ENCODE peak calls at places on chromosomes 4 and X, in eight cellular contexts. H is mammary epithelial cell, K is GM23248, D is heart right ventricle, Y is psoas muscle, Z is ovary, C is MM.1S, J is heart left ventricle. X is an unnamed sample. For H3K4me1, the result is how much of the 10 kb centered on the place peaks cover.

GRCh38 chr4:88985088-88985779 is 71.8 kb downstream of the FAM13A start:
- DNase-seq in Z (no peak), Y (no peak), K (peak), H (peak), J (no peak), C (no peak), D (no peak), X (peak)

GRCh38 chr4:41268721-41269517 is 12.2 kb downstream of the UCHL1 start:
- DNase-seq in H (no peak), J (no peak), K (no peak), Z (no peak), C (no peak), D (no peak), Y (no peak), X (no peak)

GRCh38 chr4:168304744-168305459 is 13.7 kb downstream of the DDX60 start:
- DNase-seq in C (no peak), Y (no peak), J (no peak), K (peak), Z (no peak), H (peak), D (no peak), X (no peak)

GRCh38 chrX:140190441-140191108 is 225.3 kb upstream of the CXorf66 start:
- DNase-seq in H (no peak), D (no peak), J (no peak), K (no peak), Z (no peak), C (no peak), Y (no peak), X (no peak)

GRCh38 chr4:127685292-127685691 is 44.9 kb upstream of the SLC25A31 start:
- DNase-seq in C (no peak), Z (no peak), D (no peak), K (peak), Y (no peak), J (no peak), H (peak), X (no peak)

GRCh38 chr4:156677136-156677535 is 294.5 kb downstream of the PDGFC start:
- DNase-seq in K (peak), H (no peak), D (no peak), C (peak), Y (no peak), Z (no peak), J (no peak), X (no peak)

GRCh38 chr4:44965446-44966095 is 239.2 kb upstream of the GNPDA2 start:
- DNase-seq in Z (no peak), C (no peak), H (peak), K (no peak), J (no peak), D (no peak), Y (no peak), X (no peak)

GRCh38 chrX:17613979-17614572 is 123.2 kb upstream of the SCML1 start:
- DNase-seq in Y (no peak), C (peak), H (peak), D (no peak), K (no peak), J (no peak), Z (no peak), X (no peak)

GRCh38 chr4:15037923-15038541 is 35.8 kb downstream of the CPEB2 start:
- DNase-seq in Z (no peak), Y (no peak), D (no peak), H (no peak), C (no peak), J (no peak), K (peak), X (no peak)

GRCh38 chrX:40360557-40360956 is 220.2 kb upstream of the ATP6AP2 start:
- DNase-seq in J (no peak), Y (no peak), H (no peak), Z (no peak), D (no peak), K (no peak), C (no peak), X (no peak)

GRCh38 chr4:79886557-79886956 is 186.5 kb downstream of the ANTXR2 start:
- DNase-seq in C (no peak), H (no peak), Y (no peak), Z (no peak), K (no peak), J (no peak), D (no peak), X (no peak)

GRCh38 chr4:120232050-120232449 is 165.4 kb upstream of the MAD2L1 start:
- DNase-seq in C (no peak), Y (no peak), H (no peak), K (no peak), Z (no peak), J (no peak), D (no peak), X (no peak)

GRCh38 chrX:145826466-145826865 is 8.8 kb downstream of the SLITRK2 start:
- DNase-seq in Z (no peak), K (no peak), Y (no peak), J (no peak), D (no peak), C (no peak), H (no peak), X (no peak)

GRCh38 chr4:142091691-142092182 is 455.4 kb downstream of the IL15 start:
- DNase-seq in H (peak), C (no peak), K (peak), Z (no peak), D (peak), Y (no peak), J (peak), X (peak)

GRCh38 chr4:38179690-38180299 is 219.6 kb downstream of the PTTG2 start:
- DNase-seq in C (peak), D (peak), H (peak), J (peak), K (peak), Y (peak), Z (peak), X (peak)

GRCh38 chrX:78514852-78515251 is 144.3 kb downstream of the RTL3 start:
- DNase-seq in J (no peak), Y (no peak), D (no peak), Z (no peak), K (no peak), C (peak), H (peak), X (no peak)

GRCh38 chrX:63855896-63856295 is 70.9 kb upstream of the ARHGEF9 start:
- DNase-seq in D (no peak), C (no peak), Y (no peak), H (peak), Z (no peak), J (no peak), K (peak), X (no peak)

GRCh38 chr4:7803371-7803770 is 136.3 kb downstream of the AFAP1 start:
- DNase-seq in H (no peak), K (no peak), D (no peak), Y (no peak), Z (no peak), C (no peak), J (no peak), X (no peak)

GRCh38 chr4:168784786-168785461 is 225.1 kb downstream of the CBR4 start:
- DNase-seq in Y (no peak), J (no peak), K (no peak), H (peak), C (no peak), D (no peak), Z (no peak), X (no peak)

GRCh38 chr4:112633477-112634235 is 3.1 kb downstream of the ZGRF1 start:
- DNase-seq in J (no peak), Y (no peak), C (peak), Z (no peak), D (no peak), K (peak), H (peak), X (no peak)

GRCh38 chrX:108610141-108610540 is 126.2 kb downstream of the IRS4 start:
- DNase-seq in J (no peak), D (no peak), C (no peak), Y (no peak), Z (no peak), H (no peak), K (no peak), X (no peak)

GRCh38 chr4:119131160-119131559 is 4.5 kb upstream of the MYOZ2 start:
- DNase-seq in D (no peak), H (no peak), C (no peak), K (no peak), J (no peak), Z (no peak), Y (no peak), X (no peak)

GRCh38 chrX:13937370-13938052 is 92.2 kb downstream of the GEMIN8 start:
- DNase-seq in D (peak), C (no peak), H (no peak), J (no peak), K (peak), Z (no peak), Y (no peak), X (no peak)

GRCh38 chr4:175536852-175537453 is 275.1 kb downstream of the GPM6A start:
- DNase-seq in D (no peak), Y (no peak), H (peak), C (peak), J (no peak), K (peak), Z (no peak), X (no peak)

GRCh38 chrX:102784550-102784949 is 64.0 kb downstream of the GPRASP3 start:
- DNase-seq in Z (no peak), C (no peak), J (no peak), Y (no peak), H (no peak), D (no peak), K (no peak), X (no peak)

GRCh38 chr4:148779771-148780170 is 337.6 kb upstream of the NR3C2 start:
- DNase-seq in C (no peak), D (no peak), Y (no peak), Z (no peak), J (no peak), H (no peak), K (no peak), X (no peak)

GRCh38 chr4:38688676-38689355 is 24.8 kb downstream of the KLF3 start:
- DNase-seq in Y (peak), D (no peak), K (no peak), Z (no peak), C (no peak), H (no peak), J (no peak), X (no peak)

GRCh38 chr4:145034727-145035211 is 63.2 kb downstream of the ANAPC10 start:
- DNase-seq in Y (peak), K (peak), C (no peak), Z (no peak), H (peak), D (no peak), J (no peak), X (no peak)

GRCh38 chr4:169079942-169080827 is 70.1 kb upstream of the CBR4 start:
- DNase-seq in H (peak), K (peak), Y (peak), Z (peak), C (no peak), D (peak), J (peak), X (peak)

GRCh38 chrX:3550871-3551270 is 162.6 kb downstream of the PRKX start:
- DNase-seq in H (no peak), K (no peak), C (no peak), Z (no peak), Y (no peak), D (no peak), J (no peak), X (no peak)

GRCh38 chr4:26223160-26223559 is 97.7 kb upstream of the RBPJ start:
- DNase-seq in D (no peak), K (peak), Y (no peak), H (peak), C (no peak), Z (no peak), J (no peak), X (no peak)

GRCh38 chr4:47525154-47525819 is 40.2 kb downstream of the ATP10D start:
- DNase-seq in H (peak), K (peak), Y (no peak), Z (no peak), J (no peak), C (no peak), D (peak), X (no peak)

GRCh38 chr4:99324978-99325377 is 3.8 kb upstream of the ADH1B start:
- DNase-seq in D (peak), Y (peak), J (peak), K (peak), Z (peak), H (no peak), C (no peak), X (peak)

GRCh38 chrX:40040686-40041461 is 56.9 kb downstream of the BCOR start:
- DNase-seq in H (no peak), D (no peak), Y (no peak), Z (no peak), J (no peak), K (no peak), C (no peak), X (no peak)

GRCh38 chr4:17921451-17921850 is 100.1 kb downstream of the LCORL start:
- DNase-seq in H (no peak), D (no peak), J (no peak), Y (no peak), C (no peak), Z (no peak), K (no peak), X (no peak)

GRCh38 chr4:37389967-37390580 is 145.5 kb downstream of the NWD2 start:
- DNase-seq in C (peak), D (peak), J (no peak), H (peak), Y (no peak), K (peak), Z (no peak), X (no peak)

GRCh38 chr4:122758033-122758432 is 25.5 kb downstream of the BBS12 start:
- DNase-seq in C (peak), K (peak), J (no peak), D (no peak), H (no peak), Y (no peak), Z (no peak), X (no peak)

GRCh38 chr4:89674876-89675459 is 162.0 kb downstream of the SNCA start:
- DNase-seq in K (no peak), J (no peak), D (no peak), Z (no peak), C (no peak), Y (no peak), H (no peak), X (no peak)

GRCh38 chrX:85506871-85507270 is 127.4 kb upstream of the POF1B start:
- DNase-seq in Y (no peak), J (no peak), Z (no peak), C (no peak), H (no peak), K (no peak), D (no peak), X (no peak)

GRCh38 chr4:13539047-13539720 is 5.1 kb downstream of the NKX3-2 start:
- DNase-seq in Z (no peak), C (no peak), J (no peak), Y (no peak), H (no peak), D (no peak), K (peak), X (no peak)
- H3K27ac ChIP-seq in Z (no peak), C (no peak), J (no peak), Y (no peak), H (no peak), D (no peak), K (no peak), X (no peak)

GRCh38 chrX:80513620-80514019 is 93.4 kb downstream of the TENT5D start:
- DNase-seq in C (no peak), J (no peak), H (no peak), Y (no peak), Z (no peak), D (no peak), K (no peak), X (no peak)

GRCh38 chrX:80512924-80513323 is 92.7 kb downstream of the TENT5D start:
- DNase-seq in J (no peak), H (no peak), K (no peak), C (no peak), Z (no peak), Y (no peak), D (no peak), X (no peak)

DNA sequence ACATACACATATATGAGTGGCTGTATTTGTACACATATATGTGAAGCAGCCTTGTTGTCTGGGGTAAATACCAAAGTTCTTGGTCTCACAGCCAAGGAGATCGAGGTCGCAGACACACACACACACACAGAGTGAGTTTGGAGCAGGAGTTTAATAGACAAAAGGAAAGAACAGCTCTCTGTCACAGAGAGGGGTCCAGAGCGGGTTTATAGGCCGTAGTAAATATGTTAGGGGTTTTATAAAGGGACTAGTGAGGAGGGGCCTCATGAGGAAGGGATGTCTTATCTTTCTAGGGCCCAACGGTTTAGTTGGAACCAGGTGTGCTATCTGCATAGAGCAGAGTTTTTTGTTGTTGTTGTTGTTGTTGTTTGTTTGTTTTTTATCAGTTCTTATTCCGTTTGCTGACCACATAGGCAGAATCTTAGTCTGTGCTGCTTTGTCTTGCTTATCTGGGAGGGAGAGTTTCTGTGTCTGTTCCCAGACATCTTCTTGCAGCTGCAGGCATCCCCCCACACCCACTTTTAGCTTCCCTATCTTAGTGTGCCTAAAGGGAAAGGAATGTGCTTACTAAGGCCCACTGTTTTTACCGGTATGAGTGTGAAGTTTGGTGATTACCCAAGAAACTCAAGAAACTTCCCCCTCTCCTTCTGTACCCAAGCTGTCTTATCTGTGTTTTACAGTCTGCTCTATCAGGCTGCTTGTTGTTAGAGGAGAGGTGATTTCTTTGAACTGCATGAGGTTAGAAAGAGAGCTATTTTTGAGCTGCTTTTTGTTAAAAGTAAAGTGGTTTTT is 91.9 kb downstream of the TENT5D start:
- DNase-seq in C (peak), H (no peak), J (no peak), Z (no peak), K (peak), D (no peak), Y (no peak), X (no peak)
- H3K4me1 ChIP-seq in C (under half), H (under half), J (under half), Z (under half), K (under half), D (under half), Y (under half), X (under half)

DNA sequence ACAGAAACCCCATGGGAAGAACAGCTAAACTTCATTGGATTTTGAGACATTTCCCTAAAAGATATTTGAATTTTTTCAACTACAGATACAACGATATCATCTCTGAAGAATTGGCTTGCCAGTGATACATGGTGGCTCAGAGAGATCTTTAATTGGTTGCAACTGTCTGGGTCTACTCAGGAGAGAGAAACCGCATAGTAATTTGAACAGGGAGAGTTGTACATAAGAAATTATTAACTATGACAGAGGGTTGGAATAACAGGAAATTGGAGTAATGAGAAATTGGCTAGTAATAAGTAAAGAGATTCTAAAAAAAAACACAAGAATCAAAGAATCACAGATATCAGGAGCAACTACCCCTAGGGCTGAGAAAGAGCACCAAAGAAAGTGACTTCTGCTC is 118.4 kb downstream of the KLHL13 start:
- DNase-seq in J (no peak), D (no peak), K (no peak), Z (no peak), C (no peak), Y (no peak), H (no peak), X (no peak)
- H3K27ac ChIP-seq in J (no peak), D (no peak), K (no peak), Z (no peak), C (no peak), Y (no peak), H (no peak), X (no peak)

GRCh38 chrX:132480581-132481203 is 8.1 kb downstream of the MBNL3 start:
- DNase-seq in K (peak), D (peak), Y (no peak), Z (no peak), H (peak), C (peak), J (peak), X (peak)
- H3K4me1 ChIP-seq in K (under half), D (under half), Y (under half), Z (under half), H (under half), C (under half), J (under half), X (under half)

DNA sequence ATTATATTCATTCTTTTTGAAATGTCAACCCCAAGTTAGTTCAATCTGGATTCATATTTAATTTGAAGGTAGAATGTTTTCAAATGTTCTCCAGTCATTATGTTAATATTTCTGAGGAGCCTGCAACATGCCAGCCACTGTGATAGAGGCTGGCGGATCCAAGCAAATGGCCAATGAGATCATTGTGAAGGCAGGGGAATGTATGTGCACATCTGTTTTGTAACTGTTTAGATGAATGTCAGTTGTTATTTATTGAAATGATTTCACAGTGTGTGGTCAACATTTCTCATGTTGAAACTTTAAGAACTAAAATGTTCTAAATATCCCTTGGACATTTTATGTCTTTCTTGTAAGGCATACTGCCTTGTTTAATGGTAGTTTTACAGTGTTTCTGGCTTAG is 1.6 kb downstream of the CXCL1 start:
- DNase-seq in C (no peak), J (no peak), H (no peak), K (no peak), Y (no peak), D (no peak), Z (no peak), X (no peak)
- H3K27ac ChIP-seq in C (no peak), J (no peak), H (peak), K (no peak), Y (no peak), D (no peak), Z (no peak), X (no peak)

DNA sequence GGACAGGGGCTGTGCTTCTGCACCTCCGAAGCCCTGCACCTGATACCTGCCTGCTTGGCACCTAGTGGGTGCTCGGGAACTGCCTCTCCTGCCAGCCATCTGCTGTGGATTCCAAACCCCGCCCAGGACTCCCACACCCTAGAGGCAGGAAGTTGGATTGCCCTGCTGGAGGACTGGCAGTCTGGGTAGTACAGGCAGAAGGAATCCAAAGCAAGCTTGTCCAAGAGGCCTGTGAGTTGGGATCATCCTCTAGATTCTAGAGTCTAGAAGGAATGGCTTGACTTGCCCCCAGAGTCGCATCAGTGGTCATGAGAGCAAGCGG is 64.6 kb upstream of the MTM1 start:
- DNase-seq in Z (no peak), J (no peak), K (no peak), H (peak), Y (no peak), C (no peak), D (no peak), X (no peak)
- H3K4me1 ChIP-seq in Z (under half), J (under half), K (under half), H (under half), Y (under half), C (under half), D (under half), X (under half)

X was measured in uterus.